ENCODE peak calls at places on chromosomes 16 and 17, in five cellular contexts. One of them, this sample, is unnamed.

GRCh38 chr16:66569131-66569530 is 2.9 kb downstream of the CMTM1 start:
- DNase-seq in A549: no peak
- DNase-seq in sigmoid colon: no peak
- DNase-seq in IMR-90: peak; percentile 87
- DNase-seq in lower leg skin: no peak
- DNase-seq in this sample: no peak

GRCh38 chr17:48563385-48563838 is 14.7 kb downstream of the HOXB4 start:
- DNase-seq in lower leg skin: no peak
- DNase-seq in A549: no peak
- DNase-seq in sigmoid colon: no peak
- DNase-seq in IMR-90: peak; percentile 72
- DNase-seq in this sample: no peak

GRCh38 chr17:79621151-79621940 is 10.5 kb upstream of the RBFOX3 start:
- DNase-seq in sigmoid colon: peak; percentile 35
- DNase-seq in lower leg skin: no peak
- DNase-seq in A549: no peak
- DNase-seq in IMR-90: no peak
- DNase-seq in this sample: no peak

GRCh38 chr17:14270508-14270907 is 30.4 kb upstream of the HS3ST3B1 start:
- DNase-seq in IMR-90: no peak
- DNase-seq in lower leg skin: no peak
- DNase-seq in sigmoid colon: no peak
- DNase-seq in A549: no peak
- DNase-seq in this sample: no peak

GRCh38 chr16:85146922-85147651 is 34.8 kb upstream of the CIBAR2 start:
- DNase-seq in IMR-90: no peak
- DNase-seq in lower leg skin: no peak
- DNase-seq in sigmoid colon: no peak
- DNase-seq in A549: no peak
- DNase-seq in this sample: no peak

GRCh38 chr17:61409301-61410099 is 9.9 kb downstream of the TBX2 start:
- DNase-seq in sigmoid colon: peak; percentile 68
- DNase-seq in A549: peak; percentile 91
- DNase-seq in IMR-90: peak; percentile 78
- DNase-seq in lower leg skin: no peak
- DNase-seq in this sample: peak; percentile 34

GRCh38 chr16:84318091-84318975 is 23.7 kb downstream of the WFDC1 start:
- DNase-seq in lower leg skin: no peak
- DNase-seq in IMR-90: no peak
- DNase-seq in sigmoid colon: peak; percentile 34
- DNase-seq in A549: no peak
- DNase-seq in this sample: no peak

GRCh38 chr17:2400877-2401425 is at the start of gene MNT:
- DNase-seq in IMR-90: peak; percentile 92
- DNase-seq in sigmoid colon: peak; percentile 98
- DNase-seq in lower leg skin: peak; percentile 91
- DNase-seq in A549: peak; percentile 93
- DNase-seq in this sample: peak; percentile 84

GRCh38 chr17:33112763-33113162 is 121.1 kb downstream of the SPACA3 start:
- DNase-seq in sigmoid colon: no peak
- DNase-seq in lower leg skin: no peak
- DNase-seq in A549: peak; percentile 87
- DNase-seq in IMR-90: peak; percentile 18
- DNase-seq in this sample: no peak

GRCh38 chr16:57501492-57501891 is 15.2 kb upstream of the DOK4 start:
- DNase-seq in IMR-90: no peak
- DNase-seq in A549: no peak
- DNase-seq in sigmoid colon: peak; percentile 47
- DNase-seq in lower leg skin: no peak
- DNase-seq in this sample: no peak

GRCh38 chr17:17877548-17878358 is 41.0 kb upstream of the SREBF1 start:
- DNase-seq in A549: no peak
- DNase-seq in sigmoid colon: peak; percentile 96
- DNase-seq in lower leg skin: peak; percentile 55
- DNase-seq in IMR-90: peak; percentile 90
- DNase-seq in this sample: no peak

GRCh38 chr17:7842950-7843535 is 9.0 kb downstream of the KDM6B start:
- DNase-seq in IMR-90: peak; percentile 94
- DNase-seq in sigmoid colon: peak; percentile 92
- DNase-seq in lower leg skin: peak; percentile 82
- DNase-seq in A549: peak; percentile 52
- DNase-seq in this sample: no peak

GRCh38 chr17:80246266-80246681 is 14.4 kb upstream of the RNF213 start:
- DNase-seq in A549: no peak
- DNase-seq in lower leg skin: no peak
- DNase-seq in IMR-90: no peak
- DNase-seq in sigmoid colon: no peak
- DNase-seq in this sample: no peak

GRCh38 chr17:43880420-43880991 is 26.8 kb downstream of the MPP2 start:
- DNase-seq in lower leg skin: no peak
- DNase-seq in IMR-90: no peak
- DNase-seq in sigmoid colon: no peak
- DNase-seq in A549: peak; percentile 94
- DNase-seq in this sample: peak; percentile 69

GRCh38 chr16:58456193-58456592 is 43.8 kb upstream of the NDRG4 start:
- DNase-seq in lower leg skin: no peak
- DNase-seq in sigmoid colon: no peak
- DNase-seq in IMR-90: no peak
- DNase-seq in A549: no peak
- DNase-seq in this sample: no peak

GRCh38 chr17:81027591-81028505 is 7.1 kb upstream of the BAIAP2 start:
- DNase-seq in IMR-90: no peak
- DNase-seq in lower leg skin: no peak
- DNase-seq in A549: no peak
- DNase-seq in sigmoid colon: peak; percentile 70
- DNase-seq in this sample: no peak

GRCh38 chr17:34254651-34255380 is at the start of gene CCL2:
- DNase-seq in sigmoid colon: peak; percentile 92
- DNase-seq in A549: peak; percentile 75
- DNase-seq in lower leg skin: peak; percentile 83
- DNase-seq in IMR-90: peak; percentile 85
- DNase-seq in this sample: no peak

GRCh38 chr17:78716814-78717393 is 65.2 kb downstream of the CYTH1 start:
- DNase-seq in IMR-90: peak; percentile 22
- DNase-seq in A549: peak; percentile 85
- DNase-seq in sigmoid colon: peak; percentile 91
- DNase-seq in lower leg skin: peak; percentile 63
- DNase-seq in this sample: peak; percentile 39

GRCh38 chr16:31458073-31458834 is 1.0 kb upstream of the ARMC5 start:
- DNase-seq in IMR-90: peak; percentile 45
- DNase-seq in lower leg skin: no peak
- DNase-seq in A549: peak; percentile 41
- DNase-seq in sigmoid colon: peak; percentile 78
- DNase-seq in this sample: no peak

DNA sequence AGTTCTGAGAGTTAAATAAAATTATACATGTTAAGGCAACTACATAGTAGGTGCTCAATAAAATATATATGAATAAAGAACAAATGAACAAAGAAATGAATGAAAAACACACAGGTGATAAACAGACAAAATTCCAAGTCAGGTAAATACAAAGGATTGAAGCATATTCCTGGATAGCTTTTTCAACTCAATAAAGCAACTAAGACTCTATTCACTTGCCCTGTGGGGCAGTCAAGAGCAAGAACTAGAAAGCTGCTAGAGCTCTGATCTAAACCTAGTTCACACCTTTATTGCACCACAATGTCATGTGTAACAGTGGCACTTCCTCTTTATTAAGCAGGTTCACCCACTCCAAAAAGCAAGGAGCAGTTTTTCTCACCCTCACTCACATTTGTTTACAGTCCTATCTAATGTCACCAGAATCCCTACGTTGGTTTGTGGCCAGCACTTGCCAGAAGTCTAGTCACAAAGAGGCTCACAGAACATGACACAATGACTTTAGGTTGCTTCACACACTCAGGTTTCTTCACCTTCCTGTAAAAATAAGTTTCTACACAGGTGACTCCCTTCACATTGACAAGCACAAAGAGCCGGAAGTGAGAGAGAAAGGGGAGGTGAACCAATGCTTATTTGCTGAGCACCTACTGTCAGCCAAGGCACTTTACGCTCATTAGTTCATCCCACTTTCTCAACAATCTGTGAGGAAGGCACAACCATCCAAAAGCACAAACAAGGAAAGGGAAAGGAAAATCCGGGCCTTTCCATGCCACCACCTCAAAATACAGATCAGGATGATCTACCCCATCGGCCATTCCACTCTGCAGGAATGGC is 70.8 kb downstream of the XPO6 start:
- DNase-seq in IMR-90: no peak
- DNase-seq in lower leg skin: no peak
- DNase-seq in A549: no peak
- DNase-seq in sigmoid colon: no peak
- DNase-seq in this sample: no peak
- TF ChIP-seq POLR2A in IMR-90: no peak
- TF ChIP-seq POLR2A in lower leg skin: no peak
- TF ChIP-seq POLR2A in A549: no peak
- TF ChIP-seq POLR2A in sigmoid colon: no peak
- TF ChIP-seq POLR2A in this sample: no peak

DNA sequence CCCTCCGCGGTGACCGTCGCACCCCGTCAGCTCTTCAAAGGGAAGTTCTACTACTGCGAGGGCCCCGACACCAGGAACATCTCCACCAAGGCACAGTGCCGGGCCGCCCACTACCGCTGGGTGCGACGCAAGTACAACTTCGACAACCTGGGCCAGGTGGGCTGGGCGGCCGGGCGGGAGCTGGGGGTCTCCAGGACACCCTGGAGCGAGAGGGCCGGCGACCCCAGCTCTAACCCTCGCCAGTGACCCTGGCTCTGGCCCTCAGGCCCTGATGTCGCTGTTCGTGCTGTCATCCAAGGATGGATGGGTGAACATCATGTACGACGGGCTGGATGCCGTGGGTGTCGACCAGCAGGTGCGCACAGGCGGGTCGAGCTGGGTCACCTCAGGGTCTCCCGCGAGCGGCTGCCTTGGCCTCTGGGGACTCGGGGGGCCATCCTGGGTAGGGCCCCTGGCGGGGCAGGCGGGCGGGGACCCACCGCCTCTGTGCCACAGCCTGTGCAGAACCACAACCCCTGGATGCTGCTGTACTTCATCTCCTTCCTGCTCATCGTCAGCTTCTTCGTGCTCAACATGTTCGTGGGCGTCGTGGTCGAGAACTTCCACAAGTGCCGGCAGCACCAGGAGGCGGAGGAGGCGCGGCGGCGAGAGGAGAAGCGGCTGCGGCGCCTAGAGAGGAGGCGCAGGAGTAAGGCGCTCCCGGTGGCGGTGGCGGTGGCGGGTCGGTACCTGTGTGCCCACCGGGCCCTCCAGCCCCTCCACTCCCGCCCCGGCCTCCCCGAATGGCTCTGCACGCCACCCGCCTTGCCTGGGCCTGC is 13.4 kb downstream of the TPSG1 start:
- DNase-seq in A549: no peak
- DNase-seq in lower leg skin: no peak
- DNase-seq in sigmoid colon: no peak
- DNase-seq in IMR-90: no peak
- DNase-seq in this sample: no peak
- TF ChIP-seq POLR2A in A549: no peak
- TF ChIP-seq POLR2A in lower leg skin: no peak
- TF ChIP-seq POLR2A in sigmoid colon: no peak
- TF ChIP-seq POLR2A in IMR-90: no peak
- TF ChIP-seq POLR2A in this sample: no peak

GRCh38 chr17:83173180-83173996 is 94.0 kb downstream of the METRNL start:
- DNase-seq in lower leg skin: no peak
- DNase-seq in A549: no peak
- DNase-seq in IMR-90: no peak
- DNase-seq in sigmoid colon: peak; percentile 60
- DNase-seq in this sample: no peak
- TF ChIP-seq POLR2A in lower leg skin: no peak
- TF ChIP-seq POLR2A in A549: no peak
- TF ChIP-seq POLR2A in IMR-90: no peak
- TF ChIP-seq POLR2A in sigmoid colon: no peak
- TF ChIP-seq POLR2A in this sample: no peak

GRCh38 chr16:56119138-56119537 is 72.2 kb upstream of the GNAO1 start:
- DNase-seq in A549: no peak
- DNase-seq in lower leg skin: no peak
- DNase-seq in sigmoid colon: no peak
- DNase-seq in IMR-90: no peak
- DNase-seq in this sample: no peak

GRCh38 chr16:56116577-56116964 is 74.7 kb upstream of the GNAO1 start:
- DNase-seq in A549: no peak
- DNase-seq in sigmoid colon: no peak
- DNase-seq in IMR-90: no peak
- DNase-seq in lower leg skin: no peak
- DNase-seq in this sample: no peak

GRCh38 chr16:56121156-56121500 is 70.2 kb upstream of the GNAO1 start:
- DNase-seq in sigmoid colon: no peak
- DNase-seq in A549: no peak
- DNase-seq in lower leg skin: no peak
- DNase-seq in IMR-90: no peak
- DNase-seq in this sample: no peak

GRCh38 chr16:56122251-56122650 is 69.0 kb upstream of the GNAO1 start:
- DNase-seq in IMR-90: no peak
- DNase-seq in lower leg skin: no peak
- DNase-seq in A549: no peak
- DNase-seq in sigmoid colon: no peak
- DNase-seq in this sample: no peak

GRCh38 chr16:56120447-56121155 is 70.7 kb upstream of the GNAO1 start:
- DNase-seq in lower leg skin: no peak
- DNase-seq in IMR-90: no peak
- DNase-seq in sigmoid colon: no peak
- DNase-seq in A549: no peak
- DNase-seq in this sample: no peak
- TF ChIP-seq POLR2A in lower leg skin: no peak
- TF ChIP-seq POLR2A in IMR-90: no peak
- TF ChIP-seq POLR2A in sigmoid colon: no peak
- TF ChIP-seq POLR2A in A549: no peak
- TF ChIP-seq POLR2A in this sample: no peak

GRCh38 chr17:6639014-6639650 is 1.4 kb downstream of the KIAA0753 start:
- DNase-seq in lower leg skin: no peak
- DNase-seq in IMR-90: no peak
- DNase-seq in sigmoid colon: no peak
- DNase-seq in A549: no peak
- DNase-seq in this sample: no peak
- TF ChIP-seq POLR2A in lower leg skin: no peak
- TF ChIP-seq POLR2A in IMR-90: no peak
- TF ChIP-seq POLR2A in sigmoid colon: no peak
- TF ChIP-seq POLR2A in A549: no peak
- TF ChIP-seq POLR2A in this sample: no peak

DNA sequence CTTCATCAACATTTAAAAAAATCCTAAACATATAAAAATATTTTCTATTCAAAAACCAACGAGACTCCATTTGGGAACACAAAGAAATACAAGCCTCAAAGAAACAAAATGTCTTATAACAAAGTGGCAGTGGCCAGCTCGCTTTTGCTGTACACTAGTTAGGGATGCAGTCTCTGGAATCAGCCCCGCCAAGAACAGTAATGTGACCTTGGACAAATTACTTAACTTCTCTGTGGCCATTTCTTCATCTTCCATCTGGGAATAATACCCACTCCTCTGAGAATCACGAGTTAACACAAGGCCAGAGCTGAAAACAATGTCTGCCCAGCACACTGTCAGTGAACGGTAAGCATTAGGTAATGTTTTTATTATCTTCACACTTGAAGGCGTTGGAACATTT is 5.6 kb downstream of the STAT5B start:
- DNase-seq in lower leg skin: no peak
- DNase-seq in sigmoid colon: no peak
- DNase-seq in IMR-90: no peak
- DNase-seq in A549: no peak
- DNase-seq in this sample: no peak
- TF ChIP-seq POLR2A in lower leg skin: no peak
- TF ChIP-seq POLR2A in sigmoid colon: no peak
- TF ChIP-seq POLR2A in IMR-90: no peak
- TF ChIP-seq POLR2A in A549: no peak
- TF ChIP-seq POLR2A in this sample: no peak